ENCODE peak calls at places on chromosomes 3 and 15, in six cellular contexts. P is EL, D is cardiac muscle cell, W is non-pigmented ciliary epithelial cell, O is lower leg skin, T is GM23248. Q is an unnamed sample.

GRCh38 chr15:48981941-48982340 is 18.2 kb upstream of the SHC4 start:
- DNase-seq in P (no peak), D (peak; percentile 16), W (no peak), O (no peak), T (no peak), Q (no peak)

GRCh38 chr3:56753206-56753605 is 48.5 kb downstream of the ARHGEF3 start:
- DNase-seq in P (no peak), D (peak; percentile 67), W (no peak), O (no peak), T (peak; percentile 82), Q (no peak)

GRCh38 chr3:123421353-123422174 is 27.3 kb downstream of the ADCY5 start:
- DNase-seq in P (no peak), D (peak; percentile 59), W (no peak), O (no peak), T (no peak), Q (no peak)

GRCh38 chr3:184733971-184734608 is 22.2 kb upstream of the MAGEF1 start:
- DNase-seq in P (no peak), D (no peak), W (no peak), O (peak; percentile 8), T (no peak), Q (no peak)

GRCh38 chr15:43420876-43421275 is 50.0 kb downstream of the TUBGCP4 start:
- DNase-seq in P (no peak), D (no peak), W (no peak), O (no peak), T (no peak), Q (no peak)

GRCh38 chr15:37907136-37907535 is 27.3 kb upstream of the TMCO5A start:
- DNase-seq in P (peak; percentile 42), D (peak; percentile 37), W (no peak), O (no peak), T (peak; percentile 35), Q (no peak)

GRCh38 chr3:170471149-170471548 is 52.5 kb downstream of the CLDN11 start:
- DNase-seq in P (no peak), D (no peak), W (no peak), O (no peak), T (peak; percentile 9), Q (no peak)

GRCh38 chr3:139355502-139355901 is 11.7 kb downstream of the MRPS22 start:
- DNase-seq in P (no peak), D (peak; percentile 55), W (no peak), O (no peak), T (peak; percentile 47), Q (no peak)